ENCODE peak calls at places on chromosomes 1 and 21, in seven cellular contexts. U is endodermal cell; R is effector CD4-positive, alpha-beta T cell; I is substantia nigra; A is stimulated activated CD4-positive, alpha-beta T cell treated with anti-CD3 and anti-CD28 coated beads, Interleukin-4, amount 100 ng/mL, for 1 hour; M is astrocyte of the cerebellum; H is activated T-helper 9 cell treated with anti-CD3 and anti-CD28 coated beads, Interleukin-2, amount 50 U/mL, for 16 hours. G is an unnamed sample.

GRCh38 chr1:236206548-236206947 is 64.2 kb downstream of the GPR137B start:
- DNase-seq in U (peak; percentile 81), R (no peak), I (no peak), A (no peak), M (no peak), H (no peak), G (no peak)

GRCh38 chr1:41615981-41616380 is 131.5 kb upstream of the EDN2 start:
- DNase-seq in U (peak; percentile 20), R (no peak), I (no peak), A (no peak), M (no peak), H (no peak), G (peak; percentile 22)

GRCh38 chr1:227788279-227789041 is 27.0 kb upstream of the PRSS38 start:
- DNase-seq in U (peak; percentile 97), R (no peak), I (no peak), A (peak; percentile 68), M (no peak), H (no peak), G (peak; percentile 98)

GRCh38 chr1:9735800-9736199 is 84.3 kb downstream of the PIK3CD start:
- DNase-seq in U (no peak), R (no peak), I (no peak), A (no peak), M (no peak), H (no peak), G (no peak)

GRCh38 chr1:212525479-212526110 is 83.0 kb upstream of the ATF3 start:
- DNase-seq in U (no peak), R (no peak), I (no peak), A (no peak), M (peak; percentile 43), H (no peak), G (no peak)

GRCh38 chr1:183291802-183292515 is 105.9 kb downstream of the LAMC2 start:
- DNase-seq in U (peak; percentile 76), R (no peak), I (no peak), A (no peak), M (peak; percentile 42), H (no peak), G (peak; percentile 75)

GRCh38 chr21:34820051-34820450 is 151.3 kb downstream of the CLIC6 start:
- DNase-seq in U (no peak), R (no peak), I (no peak), A (no peak), M (no peak), H (no peak), G (no peak)

GRCh38 chr1:38953433-38953860 is 11.8 kb upstream of the RHBDL2 start:
- DNase-seq in U (peak; percentile 64), R (no peak), I (no peak), A (no peak), M (no peak), H (no peak), G (no peak)

GRCh38 chr1:119829636-119830035 is 18.4 kb upstream of the REG4 start:
- DNase-seq in U (no peak), R (no peak), I (no peak), A (no peak), M (no peak), H (no peak), G (no peak)

GRCh38 chr21:45048968-45049367 is 25.4 kb upstream of the ADARB1 start:
- DNase-seq in U (peak; percentile 12), R (no peak), I (no peak), A (no peak), M (no peak), H (no peak), G (no peak)

GRCh38 chr21:41318218-41318617 is 1.6 kb downstream of the FAM3B start:
- DNase-seq in U (no peak), R (no peak), I (no peak), A (no peak), M (no peak), H (no peak), G (no peak)

GRCh38 chr1:93905051-93905450 is 4.2 kb downstream of the GCLM start:
- DNase-seq in U (no peak), R (no peak), I (no peak), A (no peak), M (no peak), H (no peak), G (no peak)

GRCh38 chr1:27601771-27602509 is 2.0 kb downstream of the AHDC1 start:
- DNase-seq in U (peak; percentile 62), R (no peak), I (peak; percentile 46), A (no peak), M (no peak), H (no peak), G (peak; percentile 69)

GRCh38 chr1:243254233-243254926 is 701 bp downstream of the CEP170 start:
- DNase-seq in U (peak; percentile 84), R (peak; percentile 45), I (peak; percentile 81), A (peak; percentile 66), M (no peak), H (peak; percentile 47), G (peak; percentile 68)

GRCh38 chr1:8448906-8449661 is 131.2 kb downstream of the SLC45A1 start:
- DNase-seq in U (no peak), R (no peak), I (no peak), A (no peak), M (no peak), H (no peak), G (peak; percentile 75)

GRCh38 chr1:27416387-27417111 is 24.1 kb downstream of the GPR3 start:
- DNase-seq in U (peak; percentile 88), R (peak; percentile 33), I (no peak), A (peak; percentile 38), M (no peak), H (peak; percentile 18), G (peak; percentile 80)

GRCh38 chr1:214314178-214314843 is 33.4 kb downstream of the SMYD2 start:
- DNase-seq in U (peak; percentile 32), R (no peak), I (no peak), A (no peak), M (no peak), H (no peak), G (peak; percentile 14)

GRCh38 chr1:66168467-66168887 is 365.5 kb upstream of the SGIP1 start:
- DNase-seq in U (no peak), R (no peak), I (no peak), A (no peak), M (peak; percentile 31), H (no peak), G (peak; percentile 73)

GRCh38 chr1:831522-831921 is 92.2 kb upstream of the SAMD11 start:
- DNase-seq in U (no peak), R (no peak), I (no peak), A (no peak), M (no peak), H (no peak), G (no peak)

GRCh38 chr21:45496968-45497845 is 45.0 kb downstream of the SLC19A1 start:
- DNase-seq in U (peak; percentile 40), R (no peak), I (no peak), A (no peak), M (no peak), H (no peak), G (no peak)

GRCh38 chr21:17612023-17612564 is 607 bp downstream of the BTG3 start:
- DNase-seq in U (peak; percentile 71), R (peak; percentile 3), I (peak; percentile 29), A (peak; percentile 34), M (no peak), H (no peak), G (peak; percentile 60)

GRCh38 chr1:16006552-16007485 is 2.8 kb downstream of the SRARP start:
- DNase-seq in U (no peak), R (no peak), I (no peak), A (no peak), M (no peak), H (no peak), G (no peak)

GRCh38 chr1:230167419-230167852 is 100.4 kb downstream of the GALNT2 start:
- DNase-seq in U (peak; percentile 72), R (peak; percentile 7), I (no peak), A (peak; percentile 23), M (no peak), H (peak; percentile 2), G (peak; percentile 51)